ENCODE peak calls at places on chromosomes 4 and X, in seven cellular contexts. J, O, D, W, V, P and C are unnamed samples.

GRCh38 chr4:122583906-122584305 is 37.0 kb downstream of the IL21 start:
- DNase-seq in J (no peak), O (no peak), D (no peak), W (peak), V (no peak), P (no peak), C (no peak)

GRCh38 chr4:82450966-82451755 is 20.8 kb downstream of the ENOPH1 start:
- DNase-seq in J (no peak), O (no peak), D (no peak), W (no peak), V (no peak), P (no peak), C (no peak)

GRCh38 chrX:134636859-134637258 is 21.4 kb downstream of the PLAC1 start:
- DNase-seq in J (no peak), O (no peak), D (no peak), W (peak), V (no peak), P (no peak), C (peak)

GRCh38 chr4:25402521-25402920 is 25.5 kb downstream of the ANAPC4 start:
- DNase-seq in J (no peak), O (no peak), D (no peak), W (peak), V (no peak), P (no peak), C (no peak)

GRCh38 chr4:107261241-107261874 is 225.2 kb upstream of the DKK2 start:
- DNase-seq in J (no peak), O (no peak), D (no peak), W (peak), V (no peak), P (no peak), C (no peak)

GRCh38 chr4:8303485-8304281 is 34.1 kb downstream of the HTRA3 start:
- DNase-seq in J (no peak), O (no peak), D (no peak), W (peak), V (no peak), P (peak), C (peak)

GRCh38 chr4:141410839-141411238 is 190.1 kb downstream of the ZNF330 start:
- DNase-seq in J (no peak), O (no peak), D (no peak), W (peak), V (no peak), P (no peak), C (peak)

GRCh38 chr4:109978704-109979103 is 66.0 kb downstream of the EGF start:
- DNase-seq in J (no peak), O (no peak), D (no peak), W (no peak), V (no peak), P (no peak), C (no peak)

GRCh38 chr4:125097729-125098128 is 217.0 kb upstream of the FAT4 start:
- DNase-seq in J (no peak), O (no peak), D (no peak), W (no peak), V (no peak), P (no peak), C (no peak)

GRCh38 chrX:98289726-98290125 is 1406.0 kb downstream of the RPA4 start:
- DNase-seq in J (no peak), O (no peak), D (no peak), W (no peak), V (no peak), P (no peak), C (no peak)